ENCODE peak calls at places on chromosome 14, in ten cellular contexts. One of them, this sample, is unnamed.

GRCh38 chr14:97021571-97022171 is 224.5 kb downstream of the VRK1 start:
- DNase-seq in amniotic stem cell: no peak
- DNase-seq in NCI-H1092 treated with DMSO at 0.1 percent for 48 hours: no peak
- DNase-seq in brain microvascular endothelial cell: no peak
- DNase-seq in mammary epithelial cell: no peak
- DNase-seq in activated CD4-positive, alpha-beta T cell treated with anti-CD3 and anti-CD28 coated beads for 36 hours: no peak
- DNase-seq in stimulated activated CD4-positive, alpha-beta T cell treated with anti-CD3 and anti-CD28 coated beads, Interleukin-15, amount 100 ng/mL, for 1 hour: no peak
- DNase-seq in T-helper 1 cell: no peak
- DNase-seq in midbrain: no peak
- DNase-seq in LoVo: no peak
- DNase-seq in this sample: no peak

GRCh38 chr14:102893452-102893851 is 29.0 kb upstream of the AMN start:
- DNase-seq in amniotic stem cell: peak; percentile 16
- DNase-seq in NCI-H1092 treated with DMSO at 0.1 percent for 48 hours: no peak
- DNase-seq in brain microvascular endothelial cell: peak; percentile 89
- DNase-seq in mammary epithelial cell: no peak
- DNase-seq in activated CD4-positive, alpha-beta T cell treated with anti-CD3 and anti-CD28 coated beads for 36 hours: no peak
- DNase-seq in stimulated activated CD4-positive, alpha-beta T cell treated with anti-CD3 and anti-CD28 coated beads, Interleukin-15, amount 100 ng/mL, for 1 hour: no peak
- DNase-seq in T-helper 1 cell: no peak
- DNase-seq in midbrain: no peak
- DNase-seq in LoVo: no peak
- DNase-seq in this sample: no peak

GRCh38 chr14:65281991-65282908 is 130.3 kb upstream of the FUT8 start:
- DNase-seq in amniotic stem cell: peak; percentile 53
- DNase-seq in NCI-H1092 treated with DMSO at 0.1 percent for 48 hours: no peak
- DNase-seq in brain microvascular endothelial cell: peak; percentile 75
- DNase-seq in mammary epithelial cell: peak; percentile 57
- DNase-seq in activated CD4-positive, alpha-beta T cell treated with anti-CD3 and anti-CD28 coated beads for 36 hours: no peak
- DNase-seq in stimulated activated CD4-positive, alpha-beta T cell treated with anti-CD3 and anti-CD28 coated beads, Interleukin-15, amount 100 ng/mL, for 1 hour: no peak
- DNase-seq in T-helper 1 cell: no peak
- DNase-seq in midbrain: peak; percentile 91
- DNase-seq in LoVo: no peak
- DNase-seq in this sample: peak; percentile 57

GRCh38 chr14:103332143-103332919 is 1.7 kb upstream of the EIF5 start:
- DNase-seq in amniotic stem cell: no peak
- DNase-seq in NCI-H1092 treated with DMSO at 0.1 percent for 48 hours: no peak
- DNase-seq in brain microvascular endothelial cell: no peak
- DNase-seq in mammary epithelial cell: no peak
- DNase-seq in activated CD4-positive, alpha-beta T cell treated with anti-CD3 and anti-CD28 coated beads for 36 hours: no peak
- DNase-seq in stimulated activated CD4-positive, alpha-beta T cell treated with anti-CD3 and anti-CD28 coated beads, Interleukin-15, amount 100 ng/mL, for 1 hour: no peak
- DNase-seq in T-helper 1 cell: no peak
- DNase-seq in midbrain: no peak
- DNase-seq in LoVo: no peak
- DNase-seq in this sample: no peak

GRCh38 chr14:73227812-73228781 is 9.2 kb upstream of the PAPLN start:
- DNase-seq in amniotic stem cell: peak; percentile 23
- DNase-seq in NCI-H1092 treated with DMSO at 0.1 percent for 48 hours: no peak
- DNase-seq in brain microvascular endothelial cell: peak; percentile 87
- DNase-seq in mammary epithelial cell: peak; percentile 82
- DNase-seq in activated CD4-positive, alpha-beta T cell treated with anti-CD3 and anti-CD28 coated beads for 36 hours: no peak
- DNase-seq in stimulated activated CD4-positive, alpha-beta T cell treated with anti-CD3 and anti-CD28 coated beads, Interleukin-15, amount 100 ng/mL, for 1 hour: no peak
- DNase-seq in T-helper 1 cell: no peak
- DNase-seq in midbrain: no peak
- DNase-seq in LoVo: no peak
- DNase-seq in this sample: peak; percentile 95

GRCh38 chr14:104084251-104085002 is 1.1 kb upstream of the ASPG start:
- DNase-seq in amniotic stem cell: no peak
- DNase-seq in NCI-H1092 treated with DMSO at 0.1 percent for 48 hours: no peak
- DNase-seq in brain microvascular endothelial cell: no peak
- DNase-seq in mammary epithelial cell: no peak
- DNase-seq in activated CD4-positive, alpha-beta T cell treated with anti-CD3 and anti-CD28 coated beads for 36 hours: no peak
- DNase-seq in stimulated activated CD4-positive, alpha-beta T cell treated with anti-CD3 and anti-CD28 coated beads, Interleukin-15, amount 100 ng/mL, for 1 hour: no peak
- DNase-seq in T-helper 1 cell: no peak
- DNase-seq in midbrain: no peak
- DNase-seq in LoVo: no peak
- DNase-seq in this sample: no peak

GRCh38 chr14:24277606-24278321 is 6.4 kb upstream of the RABGGTA start:
- DNase-seq in amniotic stem cell: no peak
- DNase-seq in NCI-H1092 treated with DMSO at 0.1 percent for 48 hours: no peak
- DNase-seq in brain microvascular endothelial cell: no peak
- DNase-seq in mammary epithelial cell: no peak
- DNase-seq in activated CD4-positive, alpha-beta T cell treated with anti-CD3 and anti-CD28 coated beads for 36 hours: peak; percentile 69
- DNase-seq in stimulated activated CD4-positive, alpha-beta T cell treated with anti-CD3 and anti-CD28 coated beads, Interleukin-15, amount 100 ng/mL, for 1 hour: no peak
- DNase-seq in T-helper 1 cell: no peak
- DNase-seq in midbrain: no peak
- DNase-seq in LoVo: no peak
- DNase-seq in this sample: no peak

GRCh38 chr14:100439781-100440180 is 116.6 kb downstream of the SLC25A47 start:
- DNase-seq in amniotic stem cell: no peak
- DNase-seq in NCI-H1092 treated with DMSO at 0.1 percent for 48 hours: no peak
- DNase-seq in brain microvascular endothelial cell: no peak
- DNase-seq in mammary epithelial cell: peak; percentile 35
- DNase-seq in activated CD4-positive, alpha-beta T cell treated with anti-CD3 and anti-CD28 coated beads for 36 hours: no peak
- DNase-seq in stimulated activated CD4-positive, alpha-beta T cell treated with anti-CD3 and anti-CD28 coated beads, Interleukin-15, amount 100 ng/mL, for 1 hour: no peak
- DNase-seq in T-helper 1 cell: no peak
- DNase-seq in midbrain: no peak
- DNase-seq in LoVo: peak; percentile 41
- DNase-seq in this sample: no peak

GRCh38 chr14:99944241-99944651 is 121.0 kb upstream of the EVL start:
- DNase-seq in amniotic stem cell: no peak
- DNase-seq in NCI-H1092 treated with DMSO at 0.1 percent for 48 hours: no peak
- DNase-seq in brain microvascular endothelial cell: no peak
- DNase-seq in mammary epithelial cell: no peak
- DNase-seq in activated CD4-positive, alpha-beta T cell treated with anti-CD3 and anti-CD28 coated beads for 36 hours: no peak
- DNase-seq in stimulated activated CD4-positive, alpha-beta T cell treated with anti-CD3 and anti-CD28 coated beads, Interleukin-15, amount 100 ng/mL, for 1 hour: no peak
- DNase-seq in T-helper 1 cell: no peak
- DNase-seq in midbrain: no peak
- DNase-seq in LoVo: no peak
- DNase-seq in this sample: no peak

GRCh38 chr14:80638620-80639215 is 302.8 kb downstream of the CEP128 start:
- DNase-seq in amniotic stem cell: no peak
- DNase-seq in NCI-H1092 treated with DMSO at 0.1 percent for 48 hours: no peak
- DNase-seq in brain microvascular endothelial cell: peak; percentile 71
- DNase-seq in mammary epithelial cell: peak; percentile 57
- DNase-seq in activated CD4-positive, alpha-beta T cell treated with anti-CD3 and anti-CD28 coated beads for 36 hours: no peak
- DNase-seq in stimulated activated CD4-positive, alpha-beta T cell treated with anti-CD3 and anti-CD28 coated beads, Interleukin-15, amount 100 ng/mL, for 1 hour: no peak
- DNase-seq in T-helper 1 cell: no peak
- DNase-seq in midbrain: no peak
- DNase-seq in LoVo: peak; percentile 30
- DNase-seq in this sample: peak; percentile 54

GRCh38 chr14:39467889-39468524 is 35.8 kb upstream of the FBXO33 start:
- DNase-seq in amniotic stem cell: no peak
- DNase-seq in NCI-H1092 treated with DMSO at 0.1 percent for 48 hours: no peak
- DNase-seq in brain microvascular endothelial cell: peak; percentile 57
- DNase-seq in mammary epithelial cell: peak; percentile 26
- DNase-seq in activated CD4-positive, alpha-beta T cell treated with anti-CD3 and anti-CD28 coated beads for 36 hours: peak; percentile 59
- DNase-seq in stimulated activated CD4-positive, alpha-beta T cell treated with anti-CD3 and anti-CD28 coated beads, Interleukin-15, amount 100 ng/mL, for 1 hour: no peak
- DNase-seq in T-helper 1 cell: no peak
- DNase-seq in midbrain: no peak
- DNase-seq in LoVo: no peak
- DNase-seq in this sample: no peak

GRCh38 chr14:93764211-93764659 is 24.1 kb downstream of the PRIMA1 start:
- DNase-seq in amniotic stem cell: no peak
- DNase-seq in NCI-H1092 treated with DMSO at 0.1 percent for 48 hours: no peak
- DNase-seq in brain microvascular endothelial cell: peak; percentile 56
- DNase-seq in mammary epithelial cell: peak; percentile 25
- DNase-seq in activated CD4-positive, alpha-beta T cell treated with anti-CD3 and anti-CD28 coated beads for 36 hours: no peak
- DNase-seq in stimulated activated CD4-positive, alpha-beta T cell treated with anti-CD3 and anti-CD28 coated beads, Interleukin-15, amount 100 ng/mL, for 1 hour: no peak
- DNase-seq in T-helper 1 cell: no peak
- DNase-seq in midbrain: no peak
- DNase-seq in LoVo: peak; percentile 20
- DNase-seq in this sample: no peak

GRCh38 chr14:62497708-62498107 is 547.5 kb downstream of the KCNH5 start:
- DNase-seq in amniotic stem cell: no peak
- DNase-seq in NCI-H1092 treated with DMSO at 0.1 percent for 48 hours: no peak
- DNase-seq in brain microvascular endothelial cell: no peak
- DNase-seq in mammary epithelial cell: no peak
- DNase-seq in activated CD4-positive, alpha-beta T cell treated with anti-CD3 and anti-CD28 coated beads for 36 hours: no peak
- DNase-seq in stimulated activated CD4-positive, alpha-beta T cell treated with anti-CD3 and anti-CD28 coated beads, Interleukin-15, amount 100 ng/mL, for 1 hour: no peak
- DNase-seq in T-helper 1 cell: no peak
- DNase-seq in midbrain: no peak
- DNase-seq in LoVo: no peak
- DNase-seq in this sample: no peak

GRCh38 chr14:72763892-72764291 is 130.0 kb downstream of the DPF3 start:
- DNase-seq in amniotic stem cell: no peak
- DNase-seq in NCI-H1092 treated with DMSO at 0.1 percent for 48 hours: no peak
- DNase-seq in brain microvascular endothelial cell: no peak
- DNase-seq in mammary epithelial cell: no peak
- DNase-seq in activated CD4-positive, alpha-beta T cell treated with anti-CD3 and anti-CD28 coated beads for 36 hours: no peak
- DNase-seq in stimulated activated CD4-positive, alpha-beta T cell treated with anti-CD3 and anti-CD28 coated beads, Interleukin-15, amount 100 ng/mL, for 1 hour: no peak
- DNase-seq in T-helper 1 cell: no peak
- DNase-seq in midbrain: no peak
- DNase-seq in LoVo: no peak
- DNase-seq in this sample: no peak

GRCh38 chr14:33686218-33686617 is 264.7 kb downstream of the EGLN3 start:
- DNase-seq in amniotic stem cell: no peak
- DNase-seq in NCI-H1092 treated with DMSO at 0.1 percent for 48 hours: no peak
- DNase-seq in brain microvascular endothelial cell: peak; percentile 66
- DNase-seq in mammary epithelial cell: peak; percentile 84
- DNase-seq in activated CD4-positive, alpha-beta T cell treated with anti-CD3 and anti-CD28 coated beads for 36 hours: no peak
- DNase-seq in stimulated activated CD4-positive, alpha-beta T cell treated with anti-CD3 and anti-CD28 coated beads, Interleukin-15, amount 100 ng/mL, for 1 hour: no peak
- DNase-seq in T-helper 1 cell: no peak
- DNase-seq in midbrain: no peak
- DNase-seq in LoVo: no peak
- DNase-seq in this sample: peak; percentile 56

GRCh38 chr14:103662591-103662990 is 33.6 kb downstream of the KLC1 start:
- DNase-seq in amniotic stem cell: no peak
- DNase-seq in NCI-H1092 treated with DMSO at 0.1 percent for 48 hours: no peak
- DNase-seq in brain microvascular endothelial cell: no peak
- DNase-seq in mammary epithelial cell: no peak
- DNase-seq in activated CD4-positive, alpha-beta T cell treated with anti-CD3 and anti-CD28 coated beads for 36 hours: no peak
- DNase-seq in stimulated activated CD4-positive, alpha-beta T cell treated with anti-CD3 and anti-CD28 coated beads, Interleukin-15, amount 100 ng/mL, for 1 hour: no peak
- DNase-seq in T-helper 1 cell: no peak
- DNase-seq in midbrain: no peak
- DNase-seq in LoVo: no peak
- DNase-seq in this sample: no peak

GRCh38 chr14:53663709-53664108 is 292.9 kb downstream of the BMP4 start:
- DNase-seq in amniotic stem cell: no peak
- DNase-seq in NCI-H1092 treated with DMSO at 0.1 percent for 48 hours: peak; percentile 11
- DNase-seq in brain microvascular endothelial cell: peak; percentile 18
- DNase-seq in mammary epithelial cell: no peak
- DNase-seq in activated CD4-positive, alpha-beta T cell treated with anti-CD3 and anti-CD28 coated beads for 36 hours: no peak
- DNase-seq in stimulated activated CD4-positive, alpha-beta T cell treated with anti-CD3 and anti-CD28 coated beads, Interleukin-15, amount 100 ng/mL, for 1 hour: no peak
- DNase-seq in T-helper 1 cell: no peak
- DNase-seq in midbrain: no peak
- DNase-seq in LoVo: peak; percentile 30
- DNase-seq in this sample: no peak

This sample was measured in kidney epithelial cell.